ENCODE peak calls at places on chromosomes 7 and 10, in seven cellular contexts. O is ovary, M is stomach, Q is HCT116, K is fibroblast of lung, H is hepatocyte, J is endothelial cell of umbilical vein. P is an unnamed sample.

GRCh38 chr7:87874066-87874465 is 2.1 kb downstream of the SLC25A40 start:
- DNase-seq in O (no peak), M (no peak), Q (no peak), K (no peak), H (no peak), J (no peak), P (no peak)

GRCh38 chr7:145212050-145212449 is 376.2 kb upstream of the TPK1 start:
- DNase-seq in O (no peak), M (no peak), Q (no peak), K (no peak), H (no peak), J (no peak), P (no peak)

GRCh38 chr10:35324196-35324595 is 12.1 kb upstream of the CCNY start:
- DNase-seq in O (no peak), M (no peak), Q (no peak), K (peak), H (no peak), J (no peak), P (peak)

GRCh38 chr7:767580-767940 is 40.5 kb upstream of the PRKAR1B start:
- DNase-seq in O (no peak), M (no peak), Q (no peak), K (no peak), H (no peak), J (no peak), P (peak)

GRCh38 chr10:80202934-80203834 is 2.2 kb downstream of the ANXA11 start:
- DNase-seq in O (peak), M (peak), Q (peak), K (peak), H (peak), J (peak), P (peak)

GRCh38 chr10:128125416-128125943 is 743 bp downstream of the MKI67 start:
- DNase-seq in O (no peak), M (no peak), Q (no peak), K (peak), H (peak), J (peak), P (no peak)

GRCh38 chr10:12241810-12242529 is 46.0 kb downstream of the CDC123 start:
- DNase-seq in O (peak), M (no peak), Q (no peak), K (peak), H (no peak), J (no peak), P (no peak)

GRCh38 chr7:129975309-129975708 is 22.5 kb upstream of the UBE2H start:
- DNase-seq in O (no peak), M (no peak), Q (no peak), K (no peak), H (no peak), J (no peak), P (no peak)

GRCh38 chr7:155210386-155210785 is 87.3 kb upstream of the INSIG1 start:
- DNase-seq in O (no peak), M (no peak), Q (no peak), K (no peak), H (peak), J (no peak), P (no peak)

GRCh38 chr7:1455241-1455939 is 3.9 kb downstream of the MICALL2 start:
- DNase-seq in O (no peak), M (peak), Q (peak), K (no peak), H (peak), J (no peak), P (no peak)

GRCh38 chr7:12731214-12731656 is 43.8 kb downstream of the ARL4A start:
- DNase-seq in O (no peak), M (no peak), Q (peak), K (no peak), H (no peak), J (peak), P (peak)

GRCh38 chr7:113013761-113014449 is 72.7 kb downstream of the GPR85 start:
- DNase-seq in O (no peak), M (no peak), Q (no peak), K (peak), H (no peak), J (no peak), P (no peak)

GRCh38 chr10:67114945-67115344 is 189.1 kb downstream of the LRRTM3 start:
- DNase-seq in O (no peak), M (no peak), Q (no peak), K (no peak), H (peak), J (no peak), P (no peak)

GRCh38 chr7:74290999-74291441 is 1.8 kb downstream of the CLIP2 start:
- DNase-seq in O (no peak), M (no peak), Q (no peak), K (no peak), H (no peak), J (no peak), P (no peak)

GRCh38 chr10:53601260-53601875 is 828.8 kb upstream of the MBL2 start:
- DNase-seq in O (no peak), M (no peak), Q (peak), K (peak), H (peak), J (peak), P (peak)

GRCh38 chr10:15046626-15047025 is 2.9 kb downstream of the OLAH start:
- DNase-seq in O (no peak), M (no peak), Q (no peak), K (peak), H (no peak), J (no peak), P (peak)

GRCh38 chr10:69460576-69461242 is 9.4 kb downstream of the TSPAN15 start:
- DNase-seq in O (no peak), M (no peak), Q (no peak), K (no peak), H (no peak), J (no peak), P (no peak)

GRCh38 chr7:50450691-50451051 is 521 bp upstream of the FIGNL1 start:
- DNase-seq in O (no peak), M (no peak), Q (no peak), K (no peak), H (no peak), J (no peak), P (no peak)

GRCh38 chr7:140697447-140698143 is 1.1 kb downstream of the NDUFB2 start:
- DNase-seq in O (no peak), M (no peak), Q (no peak), K (peak), H (no peak), J (no peak), P (peak)

GRCh38 chr10:110138197-110138812 is 69.1 kb upstream of the MXI1 start:
- DNase-seq in O (no peak), M (no peak), Q (peak), K (peak), H (peak), J (peak), P (peak)

GRCh38 chr10:63384001-63384400 is 81.8 kb downstream of the JMJD1C start:
- DNase-seq in O (no peak), M (no peak), Q (no peak), K (peak), H (no peak), J (no peak), P (no peak)

GRCh38 chr10:100723180-100723579 is 22.2 kb upstream of the PAX2 start:
- DNase-seq in O (no peak), M (no peak), Q (no peak), K (no peak), H (no peak), J (no peak), P (no peak)

GRCh38 chr10:89207801-89208551 is 859 bp upstream of the CH25H start:
- DNase-seq in O (peak), M (no peak), Q (no peak), K (no peak), H (peak), J (no peak), P (no peak)

GRCh38 chr7:81704595-81704994 is 65.3 kb downstream of the HGF start:
- DNase-seq in O (no peak), M (no peak), Q (no peak), K (no peak), H (no peak), J (no peak), P (no peak)

GRCh38 chr7:116583653-116584052 is 58.8 kb downstream of the CAV1 start:
- DNase-seq in O (no peak), M (no peak), Q (no peak), K (no peak), H (no peak), J (no peak), P (no peak)

GRCh38 chr7:141593134-141593533 is 41.9 kb downstream of the AGK start:
- DNase-seq in O (no peak), M (no peak), Q (no peak), K (peak), H (peak), J (peak), P (peak)

GRCh38 chr7:134718211-134718875 is 61.1 kb upstream of the CALD1 start:
- DNase-seq in O (no peak), M (no peak), Q (no peak), K (peak), H (no peak), J (no peak), P (no peak)

GRCh38 chr7:86667732-86668131 is 24.0 kb downstream of the GRM3 start:
- DNase-seq in O (no peak), M (no peak), Q (peak), K (no peak), H (no peak), J (no peak), P (no peak)

GRCh38 chr7:123548406-123548805 is 9.2 kb downstream of the NDUFA5 start:
- DNase-seq in O (no peak), M (no peak), Q (no peak), K (peak), H (no peak), J (no peak), P (no peak)

GRCh38 chr7:2508327-2509231 is 11.0 kb upstream of the LFNG start:
- DNase-seq in O (no peak), M (no peak), Q (no peak), K (no peak), H (no peak), J (no peak), P (no peak)

GRCh38 chr7:78649976-78650375 is 803.5 kb downstream of the MAGI2 start:
- DNase-seq in O (no peak), M (no peak), Q (no peak), K (no peak), H (no peak), J (no peak), P (no peak)

GRCh38 chr10:86715156-86715795 is 41.1 kb upstream of the BMPR1A start:
- DNase-seq in O (no peak), M (no peak), Q (no peak), K (no peak), H (no peak), J (no peak), P (no peak)

GRCh38 chr10:122062831-122063674 is 74.1 kb downstream of the TACC2 start:
- DNase-seq in O (peak), M (peak), Q (peak), K (peak), H (peak), J (peak), P (peak)

GRCh38 chr7:25303380-25304321 is 75.4 kb upstream of the NPVF start:
- DNase-seq in O (no peak), M (no peak), Q (no peak), K (peak), H (peak), J (peak), P (peak)

GRCh38 chr7:43647314-43647691 is 64.4 kb downstream of the STK17A start:
- DNase-seq in O (no peak), M (no peak), Q (no peak), K (peak), H (no peak), J (peak), P (peak)

GRCh38 chr10:93006435-93007039 is 54.1 kb upstream of the CYP26C1 start:
- DNase-seq in O (no peak), M (no peak), Q (no peak), K (peak), H (peak), J (peak), P (peak)

GRCh38 chr7:138065827-138066226 is 10.4 kb upstream of the AKR1D1 start:
- DNase-seq in O (no peak), M (no peak), Q (no peak), K (no peak), H (no peak), J (no peak), P (no peak)
- TF ChIP-seq CTCF in O (no peak), M (no peak), Q (no peak), K (no peak), H (no peak), J (no peak), P (no peak)

DNA sequence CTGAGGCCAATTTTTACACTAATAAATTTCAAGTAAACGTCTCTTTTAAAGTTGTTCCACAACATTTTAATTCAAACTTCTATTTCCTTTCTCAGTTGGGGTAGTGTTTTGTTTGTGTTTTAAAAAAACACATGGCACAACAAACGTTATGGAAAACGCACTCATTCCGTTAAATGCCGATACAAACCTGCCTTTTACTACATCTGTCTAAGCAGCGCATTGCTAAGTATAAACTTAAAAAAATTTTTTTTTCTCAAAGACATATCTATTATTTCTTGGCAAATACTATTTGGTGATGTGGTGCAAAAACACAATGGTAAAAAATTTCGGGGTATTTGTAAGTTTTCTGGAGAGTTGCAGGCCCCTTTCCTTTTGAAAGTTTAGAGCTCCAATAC is 1.4 kb downstream of the SKIDA1 start:
- DNase-seq in O (no peak), M (no peak), Q (no peak), K (no peak), H (no peak), J (no peak), P (no peak)
- H3K4me3 ChIP-seq in O (peak), M (peak), Q (no peak), K (peak), H (no peak), J (peak), P (no peak)

DNA sequence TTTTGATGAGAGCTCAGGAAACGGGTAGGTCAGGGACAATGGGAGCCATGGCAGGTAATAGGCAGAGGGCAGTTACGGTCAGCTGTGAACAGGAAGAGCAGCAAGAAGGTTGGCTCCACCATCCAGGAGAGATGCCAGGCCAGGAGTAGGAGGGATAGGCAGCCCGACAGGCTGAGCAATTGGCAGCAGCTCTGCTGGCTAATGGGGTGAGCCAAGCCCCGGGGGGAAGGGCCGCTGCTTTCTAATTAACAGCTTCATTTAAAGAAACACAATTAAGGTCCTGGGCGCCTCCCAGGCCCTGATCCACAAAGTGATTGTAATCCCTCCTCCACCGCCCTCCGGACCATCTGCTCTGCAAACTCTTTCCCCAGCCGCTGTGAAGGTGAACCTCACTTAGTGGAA is 23.7 kb downstream of the SH2B2 start:
- DNase-seq in O (no peak), M (no peak), Q (no peak), K (no peak), H (no peak), J (no peak), P (no peak)
- TF ChIP-seq CTCF in O (no peak), M (no peak), Q (no peak), K (no peak), H (no peak), J (no peak), P (no peak)

GRCh38 chr10:71396714-71397339 is at the start of gene CDH23:
- DNase-seq in O (peak), M (peak), Q (no peak), K (peak), H (peak), J (no peak), P (no peak)
- H3K4me3 ChIP-seq in O (peak), M (peak), Q (no peak), K (no peak), H (peak), J (no peak), P (no peak)

GRCh38 chr7:120089968-120090367 is 183.0 kb upstream of the KCND2 start:
- DNase-seq in O (no peak), M (no peak), Q (peak), K (no peak), H (no peak), J (no peak), P (peak)
- TF ChIP-seq CTCF in O (no peak), M (no peak), Q (no peak), K (peak), H (no peak), J (no peak), P (peak)

GRCh38 chr7:131605280-131605878 is 49.0 kb upstream of the PODXL start:
- DNase-seq in O (no peak), M (no peak), Q (no peak), K (peak), H (no peak), J (no peak), P (no peak)

GRCh38 chr7:131606346-131607290 is 50.2 kb upstream of the PODXL start:
- DNase-seq in O (no peak), M (no peak), Q (no peak), K (no peak), H (no peak), J (no peak), P (peak)

GRCh38 chr7:131603932-131604331 is 47.5 kb upstream of the PODXL start:
- DNase-seq in O (no peak), M (no peak), Q (no peak), K (no peak), H (no peak), J (no peak), P (no peak)

GRCh38 chr7:131602994-131603372 is 46.6 kb upstream of the PODXL start:
- DNase-seq in O (no peak), M (no peak), Q (no peak), K (no peak), H (no peak), J (no peak), P (peak)

DNA sequence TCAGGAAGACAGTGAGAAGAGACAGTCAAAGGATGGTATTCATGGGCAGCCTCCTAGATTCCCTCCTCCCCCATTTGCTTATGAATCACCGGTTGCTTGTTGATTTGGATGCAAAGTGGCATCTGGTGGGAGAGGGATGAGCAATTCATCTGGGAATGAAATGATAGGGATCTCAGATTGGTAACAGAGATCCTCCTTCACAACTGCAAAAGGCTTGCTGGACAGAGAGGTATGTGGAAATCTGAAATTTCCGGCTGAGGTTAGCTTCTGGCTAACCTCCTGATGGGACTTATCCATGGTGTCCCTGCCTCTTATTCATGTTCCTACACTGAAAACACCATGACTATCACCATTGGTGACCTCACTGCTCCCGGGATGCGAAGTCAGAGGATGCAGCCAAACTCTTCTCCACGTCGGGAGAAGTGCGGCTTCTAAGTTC is 48.4 kb upstream of the PODXL start:
- DNase-seq in O (no peak), M (no peak), Q (no peak), K (peak), H (no peak), J (no peak), P (peak)
- H3K4me3 ChIP-seq in O (no peak), M (no peak), Q (no peak), K (no peak), H (no peak), J (no peak), P (no peak)

GRCh38 chr7:94060772-94061171 is 56.6 kb upstream of the BET1 start:
- DNase-seq in O (no peak), M (no peak), Q (no peak), K (peak), H (no peak), J (no peak), P (no peak)

GRCh38 chr7:94059747-94060146 is 55.6 kb upstream of the BET1 start:
- DNase-seq in O (no peak), M (no peak), Q (no peak), K (peak), H (no peak), J (no peak), P (peak)

GRCh38 chr7:94061316-94061715 is 57.2 kb upstream of the BET1 start:
- DNase-seq in O (no peak), M (no peak), Q (no peak), K (no peak), H (no peak), J (no peak), P (no peak)

GRCh38 chr7:94064541-94065191 is 60.5 kb upstream of the BET1 start:
- DNase-seq in O (no peak), M (no peak), Q (no peak), K (peak), H (no peak), J (peak), P (peak)

GRCh38 chr7:94062372-94062771 is 58.2 kb upstream of the BET1 start:
- DNase-seq in O (no peak), M (no peak), Q (no peak), K (peak), H (no peak), J (no peak), P (no peak)
- TF ChIP-seq CTCF in O (no peak), M (no peak), Q (no peak), K (no peak), H (no peak), J (no peak), P (no peak)

GRCh38 chr7:101104193-101104713 is 19.0 kb downstream of the TRIM56 start:
- DNase-seq in O (no peak), M (no peak), Q (no peak), K (no peak), H (no peak), J (no peak), P (no peak)

GRCh38 chr7:101104799-101105198 is 19.5 kb downstream of the TRIM56 start:
- DNase-seq in O (no peak), M (no peak), Q (no peak), K (no peak), H (no peak), J (peak), P (no peak)

GRCh38 chr7:101099969-101100781 is 14.9 kb downstream of the TRIM56 start:
- DNase-seq in O (peak), M (peak), Q (peak), K (peak), H (peak), J (peak), P (peak)

GRCh38 chr7:101097561-101097960 is 12.3 kb downstream of the TRIM56 start:
- DNase-seq in O (no peak), M (no peak), Q (no peak), K (no peak), H (no peak), J (no peak), P (no peak)

GRCh38 chr7:101100858-101101847 is 15.9 kb downstream of the TRIM56 start:
- DNase-seq in O (peak), M (no peak), Q (no peak), K (no peak), H (no peak), J (no peak), P (no peak)
- H3K4me3 ChIP-seq in O (no peak), M (no peak), Q (peak), K (peak), H (no peak), J (no peak), P (no peak)

P was measured in fibroblast of the aortic adventitia.